ENCODE peak calls at places on chromosomes 1 and 21, in four cellular contexts. R, D, P and V are unnamed samples.

GRCh38 chr1:32761253-32761877 is 55.8 kb downstream of the YARS1 start:
- DNase-seq in P (peak), R (no peak), D (no peak), V (no peak)

GRCh38 chr1:169371400-169371799 is 3.4 kb downstream of the BLZF1 start:
- DNase-seq in D (no peak), P (no peak), R (no peak), V (no peak)

GRCh38 chr1:9782116-9782751 is 41.5 kb downstream of the CLSTN1 start:
- DNase-seq in D (no peak), P (no peak), R (no peak), V (no peak)

GRCh38 chr1:21944261-21945074 is 7.4 kb upstream of the HSPG2 start:
- DNase-seq in R (no peak), P (peak), D (peak), V (no peak)

GRCh38 chr1:5781079-5781478 is 211.1 kb downstream of the NPHP4 start:
- DNase-seq in R (no peak), P (no peak), D (no peak), V (no peak)

GRCh38 chr1:15272782-15273127 is 25.7 kb downstream of the FHAD1 start:
- DNase-seq in R (no peak), P (no peak), D (no peak), V (no peak)

GRCh38 chr21:21018841-21019240 is 20.6 kb downstream of the NCAM2 start:
- DNase-seq in R (no peak), D (no peak), P (no peak), V (no peak)

GRCh38 chr1:47534040-47534328 is 96.1 kb downstream of the FOXD2 start:
- DNase-seq in D (no peak), R (no peak), P (no peak), V (no peak)

GRCh38 chr1:34871443-34872132 is 12.0 kb upstream of the SMIM12 start:
- DNase-seq in D (no peak), R (no peak), P (no peak), V (no peak)

DNA sequence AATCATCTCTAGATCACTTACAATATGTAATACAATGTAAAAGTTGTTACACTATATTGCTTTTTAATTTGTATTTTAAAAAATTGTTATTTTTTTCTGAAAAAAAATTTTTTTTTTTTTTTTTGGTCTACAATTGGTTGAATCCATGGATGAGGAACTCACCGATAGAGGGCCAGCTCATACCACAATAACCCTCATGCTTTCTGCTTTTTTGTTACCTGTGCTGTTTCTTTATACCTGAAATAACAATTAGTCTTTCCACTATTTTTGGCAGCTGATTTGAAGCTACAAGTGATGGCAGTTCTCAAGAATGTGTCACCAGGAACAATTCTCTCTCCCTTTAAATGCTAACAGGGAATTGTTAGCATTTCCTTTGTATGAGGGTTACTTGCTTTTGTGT is 12.0 kb downstream of the SMG7 start:
- DNase-seq in D (no peak), R (no peak), P (no peak), V (no peak)
- TF ChIP-seq CTCF in D (no peak), R (no peak), P (no peak), V (peak)

GRCh38 chr1:205568135-205568468 is 63.6 kb downstream of the CDK18 start:
- DNase-seq in P (no peak), R (no peak), D (no peak), V (no peak)

GRCh38 chr1:205569411-205570172 is 62.2 kb downstream of the ELK4 start:
- DNase-seq in R (no peak), P (no peak), D (no peak), V (no peak)

GRCh38 chr1:205570173-205570501 is 61.7 kb downstream of the ELK4 start:
- DNase-seq in R (no peak), D (no peak), P (no peak), V (no peak)

GRCh38 chr1:205567716-205568115 is 63.2 kb downstream of the CDK18 start:
- DNase-seq in R (no peak), P (no peak), D (no peak), V (no peak)

GRCh38 chr1:205568469-205569361 is 63.1 kb downstream of the ELK4 start:
- DNase-seq in P (no peak), D (no peak), R (no peak), V (no peak)
- TF ChIP-seq CTCF in P (no peak), D (no peak), R (no peak), V (no peak)

DNA sequence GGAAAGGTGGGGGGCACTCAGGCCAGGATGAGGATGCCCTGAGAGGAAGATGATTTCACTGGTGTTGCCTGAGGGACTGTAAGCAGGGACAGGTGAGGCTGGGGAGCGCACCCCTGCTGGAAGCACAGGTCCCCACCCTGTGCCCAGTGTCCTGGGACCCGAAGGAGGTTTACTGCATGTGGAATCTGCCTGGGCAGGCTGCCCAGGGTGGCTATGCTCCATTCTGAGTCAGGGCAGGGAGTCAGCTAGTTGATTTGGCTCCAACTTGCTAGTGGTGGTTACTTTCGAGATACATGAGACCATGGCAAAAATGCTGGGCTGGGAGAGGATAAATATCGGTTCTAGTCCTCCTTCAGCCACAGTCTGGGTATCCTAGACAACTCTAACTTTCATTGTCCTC is 7.9 kb downstream of the TLR5 start:
- DNase-seq in D (no peak), R (no peak), P (peak), V (no peak)
- TF ChIP-seq CTCF in D (no peak), R (no peak), P (no peak), V (no peak)

DNA sequence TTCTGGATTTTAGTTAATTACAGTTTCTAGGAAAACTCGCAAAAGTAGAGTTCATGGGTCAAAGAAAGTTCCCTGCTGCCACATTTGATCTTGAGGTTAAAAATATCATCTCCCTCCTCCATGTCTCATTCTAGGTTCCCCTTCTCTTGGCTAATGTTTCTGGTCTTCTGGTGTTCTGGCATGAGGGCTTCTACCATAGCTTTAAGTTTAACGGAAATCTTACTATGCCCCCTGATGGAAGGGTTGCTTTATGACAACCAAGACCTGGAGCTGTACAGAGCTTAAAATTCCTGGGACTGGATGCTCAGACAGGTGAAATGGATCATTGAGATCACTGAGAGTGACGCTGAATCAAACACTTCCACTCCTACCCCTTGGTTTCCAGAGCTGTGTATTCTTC is 1881.7 kb downstream of the MRPL39 start:
- DNase-seq in P (no peak), D (no peak), R (no peak), V (no peak)
- TF ChIP-seq CTCF in P (no peak), D (no peak), R (no peak), V (no peak)

DNA sequence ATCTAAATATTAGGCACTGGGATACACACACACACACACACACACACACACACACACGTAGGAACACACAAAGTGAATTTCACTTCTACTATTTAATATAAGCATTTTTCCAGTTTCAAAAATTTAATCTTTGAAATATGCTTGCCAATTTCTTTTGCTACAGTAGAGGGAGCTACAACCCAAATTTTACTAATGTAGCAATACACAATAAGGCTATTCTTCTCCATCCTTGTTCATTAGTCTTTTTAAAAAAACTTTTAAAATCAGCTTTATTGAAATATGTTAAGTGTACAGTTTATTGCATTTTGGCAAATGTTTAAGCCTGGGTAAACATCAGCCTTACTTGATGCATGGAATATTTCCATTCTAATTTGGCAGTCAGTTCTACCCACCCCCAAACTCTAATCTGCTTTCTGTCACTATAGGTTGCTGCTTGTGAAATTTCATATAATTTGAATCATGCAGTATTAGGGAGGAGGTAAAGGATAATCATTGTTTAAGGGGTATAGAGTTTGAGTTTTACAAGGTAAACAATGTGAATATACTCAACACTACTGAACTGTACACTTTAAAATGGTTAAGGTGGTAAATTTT is 93.0 kb upstream of the TENT5C start:
- DNase-seq in P (peak), D (no peak), R (no peak), V (no peak)
- TF ChIP-seq CTCF in P (peak), D (peak), R (peak), V (peak)

GRCh38 chr1:151838491-151839412 is 868 bp downstream of the C2CD4D start:
- DNase-seq in P (no peak), R (no peak), D (no peak), V (no peak)

GRCh38 chr1:151840421-151840820 is 801 bp upstream of the C2CD4D start:
- DNase-seq in D (no peak), P (no peak), R (no peak), V (no peak)

GRCh38 chr1:151841141-151841540 is 1.5 kb upstream of the C2CD4D start:
- DNase-seq in D (no peak), P (peak), R (no peak), V (no peak)

GRCh38 chr1:151837841-151838490 is 1.7 kb downstream of the C2CD4D start:
- DNase-seq in R (no peak), D (no peak), P (no peak), V (peak)

GRCh38 chr1:151839457-151840409 is at the start of gene C2CD4D:
- DNase-seq in P (no peak), D (peak), R (peak), V (no peak)
- TF ChIP-seq CTCF in P (no peak), D (no peak), R (no peak), V (no peak)